ENCODE peak calls at places on chromosomes 11 and 22, in ten cellular contexts. T is SK-N-SH, C is fibroblast of the aortic adventitia, S is testis, K is bronchial epithelial cell, I is left ventricle myocardium inferior, R is right lobe of liver, E is brain microvascular endothelial cell, O is stomach, F is uterus. N is an unnamed sample.

GRCh38 chr11:1927151-1928037 is 7.9 kb downstream of the TNNT3 start:
- DNase-seq in T (peak), C (peak), S (peak), K (peak), I (no peak), R (peak), E (no peak), O (no peak), F (peak), N (peak)

GRCh38 chr11:117437041-117437790 is 109.6 kb downstream of the CEP164 start:
- DNase-seq in T (no peak), C (no peak), S (no peak), K (no peak), I (no peak), R (no peak), E (no peak), O (no peak), F (no peak), N (no peak)

GRCh38 chr22:29359469-29359868 is 28.9 kb downstream of the AP1B1 start:
- DNase-seq in T (peak), C (peak), S (peak), K (peak), I (peak), R (peak), E (peak), O (peak), F (peak), N (no peak)

GRCh38 chr11:103842795-103843194 is 193.6 kb upstream of the DDI1 start:
- DNase-seq in T (peak), C (peak), S (no peak), K (no peak), I (no peak), R (no peak), E (peak), O (no peak), F (no peak), N (no peak)

GRCh38 chr11:71996946-71997345 is 1.8 kb upstream of the IL18BP start:
- DNase-seq in T (no peak), C (no peak), S (no peak), K (no peak), I (peak), R (no peak), E (no peak), O (no peak), F (no peak), N (no peak)

GRCh38 chr11:69140635-69141034 is 15.1 kb upstream of the SMIM38 start:
- DNase-seq in T (no peak), C (no peak), S (no peak), K (peak), I (no peak), R (no peak), E (no peak), O (peak), F (no peak), N (no peak)

GRCh38 chr11:17865765-17866428 is 131.3 kb downstream of the KCNC1 start:
- DNase-seq in T (no peak), C (peak), S (no peak), K (peak), I (no peak), R (no peak), E (no peak), O (no peak), F (no peak), N (no peak)

GRCh38 chr22:45535400-45535799 is 32.7 kb downstream of the FBLN1 start:
- DNase-seq in T (no peak), C (no peak), S (no peak), K (no peak), I (no peak), R (no peak), E (no peak), O (no peak), F (no peak), N (no peak)

GRCh38 chr11:42234381-42235035 is 775.1 kb upstream of the LRRC4C start:
- DNase-seq in T (no peak), C (peak), S (no peak), K (no peak), I (no peak), R (no peak), E (peak), O (no peak), F (no peak), N (no peak)

GRCh38 chr22:32325811-32326237 is 31.8 kb upstream of the RFPL3 start:
- DNase-seq in T (no peak), C (no peak), S (no peak), K (no peak), I (no peak), R (no peak), E (no peak), O (peak), F (no peak), N (no peak)

GRCh38 chr22:44157916-44158618 is 22.7 kb upstream of the PARVG start:
- DNase-seq in T (no peak), C (no peak), S (no peak), K (no peak), I (no peak), R (no peak), E (no peak), O (no peak), F (no peak), N (no peak)

GRCh38 chr22:46593211-46593676 is 26.9 kb upstream of the GRAMD4 start:
- DNase-seq in T (no peak), C (no peak), S (peak), K (no peak), I (no peak), R (peak), E (no peak), O (no peak), F (no peak), N (no peak)

GRCh38 chr22:45208993-45209838 is 31.5 kb downstream of the KIAA0930 start:
- DNase-seq in T (peak), C (peak), S (no peak), K (peak), I (no peak), R (peak), E (peak), O (no peak), F (no peak), N (peak)

GRCh38 chr22:32994046-32994827 is 63.9 kb downstream of the SYN3 start:
- DNase-seq in T (no peak), C (no peak), S (no peak), K (no peak), I (no peak), R (no peak), E (no peak), O (no peak), F (no peak), N (peak)

GRCh38 chr11:101049123-101049522 is 80.5 kb downstream of the PGR start:
- DNase-seq in T (no peak), C (no peak), S (no peak), K (peak), I (no peak), R (no peak), E (no peak), O (no peak), F (no peak), N (no peak)

GRCh38 chr11:106162190-106162589 is 84.7 kb downstream of the AASDHPPT start:
- DNase-seq in T (no peak), C (no peak), S (no peak), K (no peak), I (no peak), R (no peak), E (no peak), O (no peak), F (no peak), N (no peak)
- TF ChIP-seq CTCF in T (no peak), C (no peak), S (no peak), K (no peak), I (no peak), R (no peak), E (no peak), O (no peak), F (no peak), N (no peak)

GRCh38 chr11:75563978-75564552 is 2.0 kb downstream of the SERPINH1 start:
- DNase-seq in T (no peak), C (peak), S (peak), K (no peak), I (peak), R (no peak), E (peak), O (peak), F (peak), N (peak)
- TF ChIP-seq CTCF in T (peak), C (peak), S (peak), K (peak), I (peak), R (no peak), E (peak), O (no peak), F (peak), N (peak)

GRCh38 chr11:44952500-44953260 is 2.0 kb upstream of the TP53I11 start:
- DNase-seq in T (no peak), C (no peak), S (no peak), K (peak), I (no peak), R (no peak), E (no peak), O (no peak), F (no peak), N (no peak)

GRCh38 chr11:44949160-44950035 is 1.3 kb downstream of the TP53I11 start:
- DNase-seq in T (peak), C (peak), S (no peak), K (no peak), I (no peak), R (peak), E (peak), O (no peak), F (peak), N (no peak)

GRCh38 chr11:44952082-44952481 is 1.4 kb upstream of the TP53I11 start:
- DNase-seq in T (no peak), C (no peak), S (no peak), K (no peak), I (no peak), R (no peak), E (no peak), O (no peak), F (no peak), N (no peak)

GRCh38 chr11:44950036-44950624 is 553 bp downstream of the TP53I11 start:
- DNase-seq in T (peak), C (no peak), S (peak), K (no peak), I (no peak), R (peak), E (no peak), O (peak), F (peak), N (no peak)

DNA sequence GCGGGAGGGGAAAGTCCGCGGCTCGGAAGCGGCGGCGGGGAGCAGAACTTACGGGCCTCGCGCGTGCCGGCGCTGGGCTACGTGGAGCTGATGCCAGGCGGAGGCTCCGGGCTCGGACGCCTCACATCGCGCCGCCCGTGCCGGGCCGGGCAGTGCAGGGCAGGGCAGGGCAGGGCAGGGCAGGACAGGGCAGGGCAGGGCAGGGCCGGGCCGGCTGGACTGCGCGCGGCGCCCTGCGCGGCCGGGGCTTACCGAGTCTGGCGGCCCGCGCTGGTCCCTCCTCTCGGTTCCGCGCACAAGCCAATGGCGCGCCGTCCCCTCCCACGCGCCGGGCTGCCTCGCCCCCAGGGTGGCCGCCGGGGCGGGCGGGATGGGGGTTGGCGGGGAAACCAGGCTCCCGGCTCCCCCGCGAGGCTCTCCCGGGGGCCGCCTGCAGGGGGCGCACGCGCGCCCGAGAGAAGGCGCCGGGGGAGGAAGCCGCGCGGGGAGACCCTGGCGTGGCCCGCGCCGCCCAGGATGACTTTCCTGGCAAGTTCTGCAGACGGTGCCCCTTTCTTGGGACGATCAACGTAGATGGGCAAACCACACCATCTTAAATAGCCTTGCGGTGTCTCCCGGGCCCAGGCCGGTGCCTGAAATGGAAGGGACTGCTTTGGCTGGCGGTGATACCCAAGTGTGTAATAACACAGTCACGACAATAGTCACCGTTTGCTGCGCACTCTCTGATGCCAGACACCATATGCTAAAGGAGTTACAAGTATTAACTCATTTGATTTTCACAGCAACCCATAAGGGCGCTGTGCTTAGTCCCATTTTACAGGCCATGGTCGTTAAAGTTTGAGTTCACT is at the start of gene TP53I11:
- DNase-seq in T (peak), C (peak), S (peak), K (no peak), I (peak), R (peak), E (peak), O (peak), F (peak), N (peak)
- TF ChIP-seq CTCF in T (peak), C (peak), S (peak), K (peak), I (peak), R (peak), E (peak), O (no peak), F (peak), N (peak)

GRCh38 chr22:37633693-37634504 is 5.6 kb upstream of the SH3BP1 start:
- DNase-seq in T (peak), C (peak), S (peak), K (no peak), I (peak), R (peak), E (peak), O (peak), F (peak), N (peak)
- TF ChIP-seq CTCF in T (peak), C (peak), S (peak), K (no peak), I (peak), R (peak), E (peak), O (no peak), F (peak), N (peak)